ENCODE peak calls at places on chromosomes 16 and 17, in six cellular contexts. One of them, this sample, is unnamed.

GRCh38 chr17:63390090-63390489 is 56.0 kb downstream of the CYB561 start:
- DNase-seq in HepG2: no peak
- DNase-seq in GM12878: no peak
- DNase-seq in SK-N-SH: no peak
- DNase-seq in HCT116: no peak
- DNase-seq in K562: no peak
- DNase-seq in this sample: no peak

GRCh38 chr17:48570325-48571023 is 7.7 kb downstream of the HOXB4 start:
- DNase-seq in HepG2: no peak
- DNase-seq in GM12878: no peak
- DNase-seq in SK-N-SH: no peak
- DNase-seq in HCT116: no peak
- DNase-seq in K562: peak
- DNase-seq in this sample: no peak

GRCh38 chr16:75323928-75324327 is 72.5 kb upstream of the BCAR1 start:
- DNase-seq in HepG2: no peak
- DNase-seq in GM12878: no peak
- DNase-seq in SK-N-SH: peak
- DNase-seq in HCT116: no peak
- DNase-seq in K562: no peak
- DNase-seq in this sample: no peak

GRCh38 chr17:30229012-30229411 is 6.5 kb downstream of the SLC6A4 start:
- DNase-seq in HepG2: peak
- DNase-seq in GM12878: no peak
- DNase-seq in SK-N-SH: no peak
- DNase-seq in HCT116: no peak
- DNase-seq in K562: no peak
- DNase-seq in this sample: no peak

GRCh38 chr17:38871992-38872605 is 2.2 kb downstream of the LASP1 start:
- DNase-seq in HepG2: no peak
- DNase-seq in GM12878: no peak
- DNase-seq in SK-N-SH: no peak
- DNase-seq in HCT116: no peak
- DNase-seq in K562: no peak
- DNase-seq in this sample: no peak

GRCh38 chr17:15332338-15332737 is 9.1 kb downstream of the TEKT3 start:
- DNase-seq in HepG2: no peak
- DNase-seq in GM12878: no peak
- DNase-seq in SK-N-SH: no peak
- DNase-seq in HCT116: no peak
- DNase-seq in K562: no peak
- DNase-seq in this sample: no peak

GRCh38 chr16:67657751-67658518 is 2.1 kb downstream of the ACD start:
- DNase-seq in HepG2: no peak
- DNase-seq in GM12878: no peak
- DNase-seq in SK-N-SH: no peak
- DNase-seq in HCT116: no peak
- DNase-seq in K562: no peak
- DNase-seq in this sample: no peak

GRCh38 chr17:44536090-44536960 is 21.0 kb upstream of the FZD2 start:
- DNase-seq in HepG2: no peak
- DNase-seq in GM12878: no peak
- DNase-seq in SK-N-SH: no peak
- DNase-seq in HCT116: no peak
- DNase-seq in K562: no peak
- DNase-seq in this sample: no peak

GRCh38 chr17:27327871-27328270 is 34.0 kb downstream of the WSB1 start:
- DNase-seq in HepG2: no peak
- DNase-seq in GM12878: no peak
- DNase-seq in SK-N-SH: no peak
- DNase-seq in HCT116: no peak
- DNase-seq in K562: no peak
- DNase-seq in this sample: no peak

GRCh38 chr16:74700206-74701040 is at the start of gene MLKL:
- DNase-seq in HepG2: peak
- DNase-seq in GM12878: peak
- DNase-seq in SK-N-SH: peak
- DNase-seq in HCT116: peak
- DNase-seq in K562: peak
- DNase-seq in this sample: peak

GRCh38 chr17:72427761-72428109 is 306.9 kb downstream of the SOX9 start:
- DNase-seq in HepG2: no peak
- DNase-seq in GM12878: no peak
- DNase-seq in SK-N-SH: no peak
- DNase-seq in HCT116: no peak
- DNase-seq in K562: no peak
- DNase-seq in this sample: no peak

GRCh38 chr17:74339537-74340195 is 13.6 kb downstream of the KIF19 start:
- DNase-seq in HepG2: no peak
- DNase-seq in GM12878: no peak
- DNase-seq in SK-N-SH: no peak
- DNase-seq in HCT116: no peak
- DNase-seq in K562: no peak
- DNase-seq in this sample: no peak

GRCh38 chr16:77960771-77961170 is 61.6 kb upstream of the CLEC3A start:
- DNase-seq in HepG2: no peak
- DNase-seq in GM12878: no peak
- DNase-seq in SK-N-SH: no peak
- DNase-seq in HCT116: no peak
- DNase-seq in K562: no peak
- DNase-seq in this sample: no peak
- TF ChIP-seq JUND in HepG2: no peak
- TF ChIP-seq JUND in GM12878: no peak
- TF ChIP-seq JUND in SK-N-SH: no peak
- TF ChIP-seq JUND in HCT116: no peak
- TF ChIP-seq JUND in K562: no peak
- TF ChIP-seq JUND in this sample: no peak

GRCh38 chr16:30948956-30949654 is at the start of gene ORAI3:
- DNase-seq in HepG2: no peak
- DNase-seq in GM12878: no peak
- DNase-seq in SK-N-SH: peak
- DNase-seq in HCT116: no peak
- DNase-seq in K562: peak
- DNase-seq in this sample: no peak
- TF ChIP-seq JUND in HepG2: no peak
- TF ChIP-seq JUND in GM12878: no peak
- TF ChIP-seq JUND in SK-N-SH: peak
- TF ChIP-seq JUND in HCT116: no peak
- TF ChIP-seq JUND in K562: peak
- TF ChIP-seq JUND in this sample: no peak

GRCh38 chr17:77212833-77213777 is 72.3 kb downstream of the SEC14L1 start:
- DNase-seq in HepG2: no peak
- DNase-seq in GM12878: no peak
- DNase-seq in SK-N-SH: no peak
- DNase-seq in HCT116: no peak
- DNase-seq in K562: no peak
- DNase-seq in this sample: no peak
- TF ChIP-seq JUND in HepG2: no peak
- TF ChIP-seq JUND in GM12878: no peak
- TF ChIP-seq JUND in SK-N-SH: no peak
- TF ChIP-seq JUND in HCT116: no peak
- TF ChIP-seq JUND in K562: no peak
- TF ChIP-seq JUND in this sample: no peak

DNA sequence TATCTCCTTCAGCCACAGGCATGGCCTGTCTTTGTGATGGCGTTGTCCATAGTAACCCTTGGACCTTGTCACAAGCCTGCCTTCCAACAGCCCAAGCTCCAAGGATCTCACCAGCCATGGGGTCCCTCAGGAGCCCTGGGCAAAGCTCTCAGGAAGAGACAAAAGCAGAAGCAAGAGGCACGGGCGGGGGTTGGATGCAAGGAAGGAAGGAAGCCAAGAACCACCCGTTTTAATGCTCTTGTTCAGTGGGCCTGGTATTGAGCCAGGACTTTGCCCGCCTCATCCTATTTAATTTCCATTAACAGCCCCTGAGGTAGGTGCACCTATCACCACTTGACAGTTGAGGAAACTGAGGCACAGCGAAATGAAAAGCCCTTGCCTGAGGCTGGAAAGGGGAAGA is 32.3 kb upstream of the GOSR2 start:
- DNase-seq in HepG2: no peak
- DNase-seq in GM12878: no peak
- DNase-seq in SK-N-SH: no peak
- DNase-seq in HCT116: no peak
- DNase-seq in K562: no peak
- DNase-seq in this sample: no peak
- TF ChIP-seq JUND in HepG2: no peak
- TF ChIP-seq JUND in GM12878: no peak
- TF ChIP-seq JUND in SK-N-SH: no peak
- TF ChIP-seq JUND in HCT116: no peak
- TF ChIP-seq JUND in K562: no peak
- TF ChIP-seq JUND in this sample: no peak

GRCh38 chr17:78137392-78138203 is 7.0 kb downstream of the TMC8 start:
- DNase-seq in HepG2: no peak
- DNase-seq in GM12878: no peak
- DNase-seq in SK-N-SH: peak
- DNase-seq in HCT116: no peak
- DNase-seq in K562: peak
- DNase-seq in this sample: no peak
- TF ChIP-seq JUND in HepG2: no peak
- TF ChIP-seq JUND in GM12878: no peak
- TF ChIP-seq JUND in SK-N-SH: no peak
- TF ChIP-seq JUND in HCT116: no peak
- TF ChIP-seq JUND in K562: peak
- TF ChIP-seq JUND in this sample: no peak

GRCh38 chr16:53752566-53752965 is 48.6 kb downstream of the FTO start:
- DNase-seq in HepG2: no peak
- DNase-seq in GM12878: no peak
- DNase-seq in SK-N-SH: no peak
- DNase-seq in HCT116: no peak
- DNase-seq in K562: no peak
- DNase-seq in this sample: no peak
- TF ChIP-seq JUND in HepG2: no peak
- TF ChIP-seq JUND in GM12878: no peak
- TF ChIP-seq JUND in SK-N-SH: no peak
- TF ChIP-seq JUND in HCT116: no peak
- TF ChIP-seq JUND in K562: no peak
- TF ChIP-seq JUND in this sample: no peak

GRCh38 chr17:79788989-79789942 is 7.6 kb downstream of the CBX8 start:
- DNase-seq in HepG2: no peak
- DNase-seq in GM12878: no peak
- DNase-seq in SK-N-SH: no peak
- DNase-seq in HCT116: no peak
- DNase-seq in K562: no peak
- DNase-seq in this sample: no peak

GRCh38 chr17:79791354-79792123 is 5.3 kb downstream of the CBX8 start:
- DNase-seq in HepG2: no peak
- DNase-seq in GM12878: no peak
- DNase-seq in SK-N-SH: peak
- DNase-seq in HCT116: no peak
- DNase-seq in K562: no peak
- DNase-seq in this sample: no peak

GRCh38 chr17:79788455-79788854 is 8.4 kb downstream of the CBX8 start:
- DNase-seq in HepG2: no peak
- DNase-seq in GM12878: no peak
- DNase-seq in SK-N-SH: no peak
- DNase-seq in HCT116: no peak
- DNase-seq in K562: no peak
- DNase-seq in this sample: no peak

GRCh38 chr17:79790805-79791353 is 6.0 kb downstream of the CBX8 start:
- DNase-seq in HepG2: no peak
- DNase-seq in GM12878: no peak
- DNase-seq in SK-N-SH: peak
- DNase-seq in HCT116: no peak
- DNase-seq in K562: no peak
- DNase-seq in this sample: no peak

GRCh38 chr17:79789943-79790804 is 6.7 kb downstream of the CBX8 start:
- DNase-seq in HepG2: no peak
- DNase-seq in GM12878: no peak
- DNase-seq in SK-N-SH: peak
- DNase-seq in HCT116: no peak
- DNase-seq in K562: peak
- DNase-seq in this sample: no peak
- TF ChIP-seq JUND in HepG2: no peak
- TF ChIP-seq JUND in GM12878: no peak
- TF ChIP-seq JUND in SK-N-SH: no peak
- TF ChIP-seq JUND in HCT116: no peak
- TF ChIP-seq JUND in K562: no peak
- TF ChIP-seq JUND in this sample: no peak

DNA sequence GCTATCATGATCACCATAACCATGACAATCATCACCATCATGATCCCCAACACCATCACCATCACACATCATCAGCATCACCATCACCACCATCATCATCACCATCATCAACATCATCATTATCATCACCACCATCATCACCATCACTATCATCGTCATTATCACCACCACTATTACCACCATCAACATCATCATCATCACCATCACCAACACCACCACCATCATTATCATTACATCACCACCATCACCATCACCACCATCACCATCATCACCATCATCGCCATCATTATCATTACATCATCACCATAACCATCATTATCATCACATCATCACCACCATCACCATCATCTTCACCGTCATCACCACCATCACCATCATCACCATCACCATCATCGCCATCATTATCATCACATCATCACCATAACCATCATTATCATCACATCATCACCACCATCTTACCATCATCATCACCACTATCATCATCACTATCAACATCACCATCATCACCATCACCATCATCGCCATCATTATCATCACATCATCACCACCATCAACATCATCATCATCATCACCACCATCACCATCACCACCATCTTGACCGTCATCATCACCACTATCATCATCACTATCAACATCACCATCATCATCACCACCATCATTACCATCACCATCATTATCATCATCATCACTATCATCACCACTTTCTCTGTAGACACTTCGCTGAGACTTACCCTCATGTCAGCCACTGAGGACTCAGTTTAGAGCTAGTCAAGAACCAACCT is 366.0 kb downstream of the C16orf95 start:
- DNase-seq in HepG2: no peak
- DNase-seq in GM12878: no peak
- DNase-seq in SK-N-SH: no peak
- DNase-seq in HCT116: no peak
- DNase-seq in K562: no peak
- DNase-seq in this sample: no peak
- TF ChIP-seq JUND in HepG2: no peak
- TF ChIP-seq JUND in GM12878: no peak
- TF ChIP-seq JUND in SK-N-SH: no peak
- TF ChIP-seq JUND in HCT116: no peak
- TF ChIP-seq JUND in K562: no peak
- TF ChIP-seq JUND in this sample: no peak

This sample was measured in T47D.